ENCODE peak calls at places on chromosomes 12 and 14, in four cellular contexts. One of them, this sample, is unnamed.

GRCh38 chr14:93994919-93995682 is 2.0 kb upstream of the CCDC197 start:
- DNase-seq in dorsolateral prefrontal cortex: peak
- DNase-seq in suprapubic skin: no peak
- DNase-seq in A673: peak
- DNase-seq in this sample: no peak

GRCh38 chr12:115294443-115295133 is 610.6 kb upstream of the TBX3 start:
- DNase-seq in dorsolateral prefrontal cortex: no peak
- DNase-seq in suprapubic skin: no peak
- DNase-seq in A673: no peak
- DNase-seq in this sample: no peak

GRCh38 chr14:45038865-45039264 is 45.1 kb upstream of the PRPF39 start:
- DNase-seq in dorsolateral prefrontal cortex: no peak
- DNase-seq in suprapubic skin: no peak
- DNase-seq in A673: peak
- DNase-seq in this sample: no peak

GRCh38 chr14:92037989-92038388 is 1.9 kb downstream of the TRIP11 start:
- DNase-seq in dorsolateral prefrontal cortex: no peak
- DNase-seq in suprapubic skin: no peak
- DNase-seq in A673: no peak
- DNase-seq in this sample: no peak

GRCh38 chr14:56491299-56492285 is 88.0 kb upstream of the TMEM260 start:
- DNase-seq in dorsolateral prefrontal cortex: no peak
- DNase-seq in suprapubic skin: no peak
- DNase-seq in A673: peak
- DNase-seq in this sample: no peak

GRCh38 chr12:43315961-43316360 is 236.0 kb downstream of the ADAMTS20 start:
- DNase-seq in dorsolateral prefrontal cortex: no peak
- DNase-seq in suprapubic skin: no peak
- DNase-seq in A673: no peak
- DNase-seq in this sample: no peak

GRCh38 chr12:55659486-55660385 is 23.0 kb downstream of the OR10P1 start:
- DNase-seq in dorsolateral prefrontal cortex: no peak
- DNase-seq in suprapubic skin: no peak
- DNase-seq in A673: peak
- DNase-seq in this sample: no peak

GRCh38 chr12:82862069-82862841 is 175.5 kb downstream of the TMTC2 start:
- DNase-seq in dorsolateral prefrontal cortex: no peak
- DNase-seq in suprapubic skin: no peak
- DNase-seq in A673: peak
- DNase-seq in this sample: no peak

GRCh38 chr14:98798099-98798498 is 473.9 kb downstream of the BCL11B start:
- DNase-seq in dorsolateral prefrontal cortex: no peak
- DNase-seq in suprapubic skin: no peak
- DNase-seq in A673: no peak
- DNase-seq in this sample: no peak

GRCh38 chr12:99983721-99984258 is 946 bp downstream of the ANKS1B start:
- DNase-seq in dorsolateral prefrontal cortex: no peak
- DNase-seq in suprapubic skin: no peak
- DNase-seq in A673: no peak
- DNase-seq in this sample: no peak

GRCh38 chr14:74867673-74868072 is 8.3 kb downstream of the PROX2 start:
- DNase-seq in dorsolateral prefrontal cortex: peak
- DNase-seq in suprapubic skin: no peak
- DNase-seq in A673: no peak
- DNase-seq in this sample: no peak

GRCh38 chr12:47986832-47987231 is 17.4 kb downstream of the COL2A1 start:
- DNase-seq in dorsolateral prefrontal cortex: no peak
- DNase-seq in suprapubic skin: no peak
- DNase-seq in A673: no peak
- DNase-seq in this sample: no peak

GRCh38 chr14:30798516-30798915 is 75.8 kb upstream of the COCH start:
- DNase-seq in dorsolateral prefrontal cortex: no peak
- DNase-seq in suprapubic skin: no peak
- DNase-seq in A673: no peak
- DNase-seq in this sample: no peak

GRCh38 chr14:69880051-69880487 is 853 bp downstream of the SMOC1 start:
- DNase-seq in dorsolateral prefrontal cortex: no peak
- DNase-seq in suprapubic skin: no peak
- DNase-seq in A673: no peak
- DNase-seq in this sample: no peak

GRCh38 chr12:98750511-98750910 is 105.4 kb downstream of the APAF1 start:
- DNase-seq in dorsolateral prefrontal cortex: peak
- DNase-seq in suprapubic skin: no peak
- DNase-seq in A673: no peak
- DNase-seq in this sample: no peak

GRCh38 chr14:58749066-58749669 is 111.4 kb downstream of the DACT1 start:
- DNase-seq in dorsolateral prefrontal cortex: no peak
- DNase-seq in suprapubic skin: no peak
- DNase-seq in A673: peak
- DNase-seq in this sample: no peak

GRCh38 chr12:28156804-28157203 is 33.5 kb upstream of the CCDC91 start:
- DNase-seq in dorsolateral prefrontal cortex: no peak
- DNase-seq in suprapubic skin: no peak
- DNase-seq in A673: no peak
- DNase-seq in this sample: no peak

GRCh38 chr12:28162697-28163096 is 27.6 kb upstream of the CCDC91 start:
- DNase-seq in dorsolateral prefrontal cortex: no peak
- DNase-seq in suprapubic skin: no peak
- DNase-seq in A673: no peak
- DNase-seq in this sample: no peak

GRCh38 chr12:28161697-28162096 is 28.6 kb upstream of the CCDC91 start:
- DNase-seq in dorsolateral prefrontal cortex: no peak
- DNase-seq in suprapubic skin: no peak
- DNase-seq in A673: no peak
- DNase-seq in this sample: no peak

GRCh38 chr12:28158353-28158752 is 31.9 kb upstream of the CCDC91 start:
- DNase-seq in dorsolateral prefrontal cortex: no peak
- DNase-seq in suprapubic skin: no peak
- DNase-seq in A673: no peak
- DNase-seq in this sample: no peak

DNA sequence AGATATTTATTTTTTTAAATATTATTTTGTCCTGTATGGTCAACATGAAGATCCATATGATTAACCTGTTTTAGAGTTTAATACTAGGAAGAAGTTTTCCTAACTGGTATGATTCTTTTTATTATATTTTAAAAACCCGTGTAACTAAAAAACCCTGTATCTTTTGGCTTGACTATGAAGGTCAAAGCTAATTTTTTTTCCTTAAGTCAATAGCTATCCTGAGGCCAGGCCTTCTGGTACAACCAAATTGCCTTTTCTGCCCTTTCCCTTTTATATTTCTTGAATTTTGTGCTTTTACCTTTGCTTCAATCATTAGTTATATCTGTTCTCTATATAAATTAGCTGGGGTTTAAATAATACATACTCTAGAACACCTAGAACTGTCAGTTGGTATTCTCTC is 30.6 kb upstream of the CCDC91 start:
- DNase-seq in dorsolateral prefrontal cortex: no peak
- DNase-seq in suprapubic skin: no peak
- DNase-seq in A673: no peak
- DNase-seq in this sample: no peak
- H3K27ac ChIP-seq in dorsolateral prefrontal cortex: no peak
- H3K27ac ChIP-seq in suprapubic skin: no peak
- H3K27ac ChIP-seq in A673: no peak
- H3K27ac ChIP-seq in this sample: no peak

DNA sequence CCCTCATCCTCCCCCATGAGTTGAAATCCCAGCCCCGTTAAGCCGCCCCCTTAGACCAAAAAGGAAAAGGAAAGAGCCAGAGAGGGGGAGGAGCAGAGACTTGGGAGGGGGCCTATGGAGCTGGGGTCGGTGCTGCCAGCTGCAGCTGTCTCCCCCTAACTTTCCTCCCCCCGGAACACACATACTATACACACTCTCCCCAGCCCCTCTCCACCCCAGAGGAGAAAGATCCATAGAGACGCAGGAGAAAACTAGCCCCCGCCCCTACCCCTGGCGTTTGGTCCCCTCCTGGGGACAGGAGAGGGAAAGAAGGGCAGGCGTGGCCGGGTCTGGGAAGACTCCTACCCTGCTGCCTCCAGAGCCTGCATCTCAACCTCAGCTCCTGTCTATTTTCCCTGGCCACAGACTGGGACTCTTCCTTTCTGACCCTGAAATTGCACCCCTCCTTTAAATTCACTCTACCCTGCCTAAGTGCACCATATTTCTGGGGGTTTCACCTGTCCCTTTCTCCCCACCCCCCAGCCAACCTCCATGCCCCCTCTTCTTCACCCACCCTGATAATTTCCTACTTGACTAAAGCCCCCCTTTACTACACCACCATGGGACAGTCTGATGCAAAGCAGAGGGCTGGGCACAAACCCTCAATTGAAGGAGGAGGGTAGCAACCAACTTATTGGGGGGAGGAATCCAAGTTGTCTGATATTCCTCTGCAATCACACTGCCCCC is 1.6 kb upstream of the HOXC9 start:
- DNase-seq in dorsolateral prefrontal cortex: no peak
- DNase-seq in suprapubic skin: no peak
- DNase-seq in A673: no peak
- DNase-seq in this sample: no peak
- H3K27ac ChIP-seq in dorsolateral prefrontal cortex: no peak
- H3K27ac ChIP-seq in suprapubic skin: peak
- H3K27ac ChIP-seq in A673: peak
- H3K27ac ChIP-seq in this sample: no peak

DNA sequence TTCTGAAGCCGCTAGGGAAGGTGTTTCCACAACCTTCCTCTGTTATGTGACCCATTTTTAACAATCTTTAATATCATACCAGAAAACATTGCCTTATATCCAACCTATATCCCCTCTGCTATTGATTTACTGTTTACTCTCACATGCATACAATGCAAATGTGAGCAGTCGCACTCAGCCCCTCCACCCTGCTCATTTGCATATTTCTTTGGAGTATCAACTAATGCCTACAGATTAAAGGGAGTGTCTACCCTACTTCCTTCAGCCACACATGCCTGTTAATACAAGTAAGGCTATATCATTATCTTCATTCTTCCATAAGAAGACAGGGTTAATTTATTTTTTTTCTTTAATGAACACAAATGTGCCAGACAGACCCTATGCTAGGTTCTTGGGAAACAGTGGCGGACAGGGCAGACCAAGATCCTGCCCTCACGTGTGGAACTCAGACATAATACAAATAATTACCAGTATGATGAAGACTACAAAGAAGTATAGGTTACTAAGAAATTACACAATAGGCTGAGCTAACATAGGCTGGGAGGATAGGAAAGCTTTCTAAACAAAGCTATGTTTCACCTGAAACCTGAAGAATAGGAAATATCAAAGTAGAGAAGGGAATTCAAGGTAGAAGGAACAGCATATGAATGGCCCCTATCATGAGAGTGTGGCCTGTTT is 107.3 kb upstream of the MDM1 start:
- DNase-seq in dorsolateral prefrontal cortex: no peak
- DNase-seq in suprapubic skin: no peak
- DNase-seq in A673: no peak
- DNase-seq in this sample: no peak
- H3K27ac ChIP-seq in dorsolateral prefrontal cortex: no peak
- H3K27ac ChIP-seq in suprapubic skin: no peak
- H3K27ac ChIP-seq in A673: no peak
- H3K27ac ChIP-seq in this sample: no peak

GRCh38 chr14:68686212-68686478 is 106.7 kb downstream of the ZFP36L1 start:
- DNase-seq in dorsolateral prefrontal cortex: no peak
- DNase-seq in suprapubic skin: no peak
- DNase-seq in A673: no peak
- DNase-seq in this sample: no peak
- H3K27ac ChIP-seq in dorsolateral prefrontal cortex: no peak
- H3K27ac ChIP-seq in suprapubic skin: no peak
- H3K27ac ChIP-seq in A673: peak
- H3K27ac ChIP-seq in this sample: peak

GRCh38 chr12:109489016-109489954 is 11.9 kb downstream of the UBE3B start:
- DNase-seq in dorsolateral prefrontal cortex: no peak
- DNase-seq in suprapubic skin: no peak
- DNase-seq in A673: no peak
- DNase-seq in this sample: no peak
- H3K27ac ChIP-seq in dorsolateral prefrontal cortex: no peak
- H3K27ac ChIP-seq in suprapubic skin: no peak
- H3K27ac ChIP-seq in A673: no peak
- H3K27ac ChIP-seq in this sample: no peak

DNA sequence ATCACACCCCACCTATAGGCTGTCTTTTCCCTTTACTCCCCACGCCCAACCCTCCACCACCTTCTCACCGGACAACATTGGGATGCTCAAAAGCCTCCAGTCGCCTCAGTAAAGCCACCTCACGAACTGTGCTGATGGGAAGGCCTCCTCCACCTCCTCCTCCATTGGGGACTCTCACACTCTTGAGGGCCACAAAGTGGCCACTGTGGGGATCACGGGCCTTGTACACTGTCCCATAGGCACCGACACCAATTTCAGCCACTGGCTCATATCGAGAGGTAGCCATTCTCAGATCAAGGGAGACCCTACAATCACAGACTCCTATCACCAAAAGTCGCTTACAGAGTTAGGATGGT is 700 bp downstream of the CDK4 start:
- DNase-seq in dorsolateral prefrontal cortex: no peak
- DNase-seq in suprapubic skin: no peak
- DNase-seq in A673: no peak
- DNase-seq in this sample: no peak
- H3K27ac ChIP-seq in dorsolateral prefrontal cortex: peak
- H3K27ac ChIP-seq in suprapubic skin: peak
- H3K27ac ChIP-seq in A673: peak
- H3K27ac ChIP-seq in this sample: peak

GRCh38 chr12:49761677-49762467 is 20.5 kb downstream of the TMBIM6 start:
- DNase-seq in dorsolateral prefrontal cortex: no peak
- DNase-seq in suprapubic skin: no peak
- DNase-seq in A673: no peak
- DNase-seq in this sample: no peak
- H3K27ac ChIP-seq in dorsolateral prefrontal cortex: no peak
- H3K27ac ChIP-seq in suprapubic skin: no peak
- H3K27ac ChIP-seq in A673: no peak
- H3K27ac ChIP-seq in this sample: peak

DNA sequence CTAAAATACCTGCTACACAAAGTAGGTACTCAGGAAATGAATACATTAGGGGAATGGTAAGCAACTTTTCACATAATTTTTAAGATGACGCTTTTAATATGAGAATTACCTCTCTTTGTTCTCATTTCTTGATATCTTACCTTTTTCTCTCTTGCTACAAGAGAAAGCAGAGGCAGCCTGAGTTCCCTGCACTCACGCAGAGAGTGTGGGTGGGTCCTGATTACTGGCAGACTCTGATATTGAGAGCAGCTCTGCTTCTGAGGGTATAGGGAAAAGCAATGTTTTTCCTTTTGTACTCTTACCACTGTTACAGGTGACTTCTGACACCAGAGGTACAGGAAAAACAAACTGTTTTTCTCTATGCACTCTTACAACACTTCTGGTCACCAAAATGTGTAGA is 420.2 kb upstream of the TMTC1 start:
- DNase-seq in dorsolateral prefrontal cortex: no peak
- DNase-seq in suprapubic skin: no peak
- DNase-seq in A673: no peak
- DNase-seq in this sample: no peak
- H3K27ac ChIP-seq in dorsolateral prefrontal cortex: no peak
- H3K27ac ChIP-seq in suprapubic skin: no peak
- H3K27ac ChIP-seq in A673: no peak
- H3K27ac ChIP-seq in this sample: no peak

GRCh38 chr12:92462049-92462448 is 240.7 kb upstream of the PLEKHG7 start:
- DNase-seq in dorsolateral prefrontal cortex: no peak
- DNase-seq in suprapubic skin: no peak
- DNase-seq in A673: no peak
- DNase-seq in this sample: no peak
- H3K27ac ChIP-seq in dorsolateral prefrontal cortex: no peak
- H3K27ac ChIP-seq in suprapubic skin: no peak
- H3K27ac ChIP-seq in A673: no peak
- H3K27ac ChIP-seq in this sample: no peak

This sample was measured in upper lobe of right lung.